ENCODE peak calls at places on chromosomes 12 and 14, in five cellular contexts. O, X, Z, T and C are unnamed samples.

GRCh38 chr14:60964901-60965300 is 16.0 kb downstream of the TRMT5 start:
- DNase-seq in Z (no peak), O (no peak), X (no peak), T (no peak), C (no peak)

GRCh38 chr14:92973265-92973797 is 50.4 kb downstream of the CHGA start:
- DNase-seq in O (no peak), Z (peak; percentile 83), T (peak; percentile 91), X (no peak), C (peak; percentile 39)

GRCh38 chr12:81354327-81354932 is 276.6 kb downstream of the ACSS3 start:
- DNase-seq in X (no peak), O (no peak), T (no peak), Z (no peak), C (no peak)

GRCh38 chr12:442235-442884 is 17.4 kb upstream of the B4GALNT3 start:
- DNase-seq in T (no peak), O (no peak), Z (no peak), X (no peak), C (peak; percentile 22)

GRCh38 chr14:24258119-24258518 is 4.9 kb downstream of the TGM1 start:
- DNase-seq in Z (peak; percentile 23), X (no peak), T (no peak), O (no peak), C (no peak)

GRCh38 chr14:34051966-34052657 is 101.2 kb upstream of the EGLN3 start:
- DNase-seq in O (no peak), T (no peak), X (no peak), Z (no peak), C (no peak)

GRCh38 chr14:58816416-58817115 is 178.8 kb downstream of the DACT1 start:
- DNase-seq in X (no peak), O (no peak), T (no peak), Z (no peak), C (no peak)

GRCh38 chr14:35385042-35385839 is 19.3 kb downstream of the NFKBIA start:
- DNase-seq in T (peak; percentile 93), O (no peak), X (no peak), Z (peak; percentile 77), C (peak; percentile 86)

GRCh38 chr12:95316798-95317197 is 99.2 kb downstream of the VEZT start:
- DNase-seq in Z (no peak), O (no peak), T (no peak), X (no peak), C (no peak)

GRCh38 chr12:114932806-114933205 is 248.8 kb upstream of the TBX3 start:
- DNase-seq in T (no peak), X (no peak), Z (no peak), O (no peak), C (no peak)

GRCh38 chr12:4153343-4153892 is 120.1 kb upstream of the CCND2 start:
- DNase-seq in O (peak; percentile 87), Z (peak; percentile 73), T (no peak), X (no peak), C (no peak)

GRCh38 chr12:122527478-122527944 is 462 bp downstream of the KNTC1 start:
- DNase-seq in X (no peak), O (no peak), Z (no peak), T (no peak), C (peak; percentile 46)

GRCh38 chr12:68803948-68804653 is 3.9 kb upstream of the MDM2 start:
- DNase-seq in T (no peak), O (no peak), Z (no peak), X (no peak), C (no peak)

GRCh38 chr12:38823743-38824142 is 81.6 kb downstream of the CPNE8 start:
- DNase-seq in O (no peak), T (no peak), Z (no peak), X (no peak), C (no peak)

GRCh38 chr12:74170645-74171477 is 366.8 kb upstream of the ATXN7L3B start:
- DNase-seq in T (peak; percentile 66), X (no peak), O (no peak), Z (no peak), C (peak; percentile 74)

GRCh38 chr14:52735921-52736489 is 6.0 kb downstream of the STYX start:
- DNase-seq in Z (no peak), T (no peak), X (no peak), O (no peak), C (no peak)

GRCh38 chr12:42985506-42985905 is 396.0 kb upstream of the PRICKLE1 start:
- DNase-seq in Z (no peak), T (no peak), O (no peak), X (no peak), C (peak; percentile 53)

GRCh38 chr14:67359319-67359774 is 257 bp downstream of the ATP6V1D start:
- DNase-seq in Z (no peak), O (no peak), T (peak; percentile 78), X (no peak), C (no peak)

GRCh38 chr14:57961793-57962075 is 95.8 kb upstream of the SLC35F4 start:
- DNase-seq in X (no peak), Z (no peak), T (no peak), O (no peak), C (no peak)

GRCh38 chr12:54385251-54385914 is 850 bp upstream of the ZNF385A start:
- DNase-seq in T (peak; percentile 74), O (no peak), X (no peak), Z (no peak), C (no peak)

GRCh38 chr14:65462411-65462810 is 49.9 kb downstream of the FUT8 start:
- DNase-seq in X (no peak), Z (no peak), O (peak; percentile 70), T (no peak), C (no peak)

GRCh38 chr14:96978525-96979272 is 181.5 kb downstream of the VRK1 start:
- DNase-seq in T (no peak), O (no peak), Z (no peak), X (no peak), C (no peak)

GRCh38 chr12:61810486-61810885 is 449.7 kb upstream of the USP15 start:
- DNase-seq in T (no peak), O (no peak), Z (no peak), X (no peak), C (no peak)

GRCh38 chr12:48744251-48745008 is 27.9 kb upstream of the CCNT1 start:
- DNase-seq in X (no peak), O (no peak), Z (no peak), T (no peak), C (no peak)

GRCh38 chr12:122366685-122367475 is 55.6 kb downstream of the CLIP1 start:
- DNase-seq in T (no peak), Z (no peak), O (no peak), X (no peak), C (no peak)

GRCh38 chr12:24803406-24804245 is 145.3 kb downstream of the BCAT1 start:
- DNase-seq in X (no peak), Z (peak; percentile 21), O (no peak), T (no peak), C (no peak)